ENCODE peak calls at places on chromosomes 2 and 18, in five cellular contexts. V is vagina, Z is prostate gland, H is A549, F is body of pancreas. J is an unnamed sample. For H3K4me1, the result is how much of the 10 kb centered on the place peaks cover.

GRCh38 chr2:173865976-173866857 is 99.0 kb downstream of the SP3 start:
- DNase-seq in H (no peak), Z (no peak), F (no peak), V (no peak), J (no peak)

GRCh38 chr2:64913357-64913869 is 75.8 kb upstream of the SLC1A4 start:
- DNase-seq in F (peak), Z (no peak), H (no peak), V (no peak), J (peak)

GRCh38 chr2:168431301-168432024 is 24.6 kb upstream of the CERS6 start:
- DNase-seq in F (no peak), H (no peak), Z (no peak), V (no peak), J (no peak)

GRCh38 chr2:95366514-95366913 is 36.0 kb upstream of the FAHD2A start:
- DNase-seq in V (no peak), F (no peak), Z (no peak), H (no peak), J (peak)

GRCh38 chr2:103179800-103180199 is 418.0 kb downstream of the TMEM182 start:
- DNase-seq in Z (no peak), V (no peak), H (no peak), F (peak), J (no peak)

GRCh38 chr2:219562049-219563020 is 9.0 kb downstream of the OBSL1 start:
- DNase-seq in V (no peak), Z (no peak), H (no peak), F (peak), J (no peak)

GRCh38 chr2:113227290-113227689 is 51.4 kb downstream of the PAX8 start:
- DNase-seq in F (no peak), V (no peak), H (no peak), Z (no peak), J (no peak)

GRCh38 chr2:62920070-62920469 is 130.6 kb upstream of the OTX1 start:
- DNase-seq in H (no peak), F (no peak), Z (no peak), V (no peak), J (no peak)

GRCh38 chr18:79950440-79951341 is 762 bp downstream of the SLC66A2 start:
- DNase-seq in V (no peak), Z (no peak), F (peak), H (peak), J (peak)

GRCh38 chr2:2187196-2187595 is 143.9 kb downstream of the MYT1L start:
- DNase-seq in F (no peak), V (peak), H (no peak), Z (no peak), J (no peak)

GRCh38 chr2:20235655-20236302 is 10.8 kb upstream of the SDC1 start:
- DNase-seq in F (no peak), V (no peak), H (no peak), Z (no peak), J (peak)

GRCh38 chr2:190849774-190850173 is 30.8 kb upstream of the GLS start:
- DNase-seq in Z (no peak), V (no peak), H (no peak), F (no peak), J (no peak)

GRCh38 chr18:31364190-31364589 is 12.4 kb upstream of the DSG4 start:
- DNase-seq in F (no peak), V (no peak), H (no peak), Z (no peak), J (no peak)

GRCh38 chr2:85888020-85888744 is 608 bp downstream of the ST3GAL5 start:
- DNase-seq in H (no peak), F (peak), V (no peak), Z (no peak), J (peak)

GRCh38 chr2:146661494-146662096 is 1183.2 kb upstream of the ACVR2A start:
- DNase-seq in Z (no peak), V (no peak), F (no peak), H (peak), J (no peak)

GRCh38 chr2:55138546-55139288 is 88.5 kb upstream of the RTN4 start:
- DNase-seq in V (no peak), F (no peak), H (no peak), Z (no peak), J (no peak)

GRCh38 chr2:150681120-150681796 is 193.8 kb upstream of the RND3 start:
- DNase-seq in H (no peak), F (no peak), Z (no peak), V (no peak), J (no peak)

GRCh38 chr2:58664523-58665155 is 423.5 kb upstream of the FANCL start:
- DNase-seq in F (no peak), H (no peak), V (no peak), Z (no peak), J (no peak)

GRCh38 chr2:191200910-191201309 is 44.3 kb upstream of the MYO1B start:
- DNase-seq in V (no peak), F (no peak), Z (no peak), H (no peak), J (no peak)

GRCh38 chr18:63949068-63949737 is at the start of gene HMSD:
- DNase-seq in V (no peak), H (peak), F (peak), Z (no peak), J (peak)

GRCh38 chr2:240209493-240209892 is 69.0 kb upstream of the OTOS start:
- DNase-seq in Z (no peak), F (no peak), H (no peak), V (no peak), J (no peak)

GRCh38 chr2:202965810-202966454 is 48.7 kb upstream of the NBEAL1 start:
- DNase-seq in H (peak), Z (no peak), F (no peak), V (no peak), J (no peak)

GRCh38 chr2:7572460-7572859 is 655.2 kb downstream of the RNF144A start:
- DNase-seq in H (no peak), Z (no peak), V (no peak), F (no peak), J (no peak)

GRCh38 chr18:25349926-25350560 is 1.9 kb downstream of the ZNF521 start:
- DNase-seq in H (no peak), Z (no peak), V (no peak), F (no peak), J (no peak)

GRCh38 chr2:74001781-74002514 is 17.2 kb downstream of the TET3 start:
- DNase-seq in F (no peak), V (no peak), Z (no peak), H (no peak), J (no peak)

GRCh38 chr2:74001121-74001520 is 16.4 kb downstream of the TET3 start:
- DNase-seq in Z (no peak), F (no peak), H (no peak), V (no peak), J (no peak)

GRCh38 chr2:74004212-74005182 is 19.8 kb downstream of the TET3 start:
- DNase-seq in H (no peak), F (no peak), V (no peak), Z (no peak), J (no peak)

GRCh38 chr2:74003494-74004211 is 18.9 kb downstream of the TET3 start:
- DNase-seq in F (no peak), V (no peak), Z (no peak), H (no peak), J (no peak)

DNA sequence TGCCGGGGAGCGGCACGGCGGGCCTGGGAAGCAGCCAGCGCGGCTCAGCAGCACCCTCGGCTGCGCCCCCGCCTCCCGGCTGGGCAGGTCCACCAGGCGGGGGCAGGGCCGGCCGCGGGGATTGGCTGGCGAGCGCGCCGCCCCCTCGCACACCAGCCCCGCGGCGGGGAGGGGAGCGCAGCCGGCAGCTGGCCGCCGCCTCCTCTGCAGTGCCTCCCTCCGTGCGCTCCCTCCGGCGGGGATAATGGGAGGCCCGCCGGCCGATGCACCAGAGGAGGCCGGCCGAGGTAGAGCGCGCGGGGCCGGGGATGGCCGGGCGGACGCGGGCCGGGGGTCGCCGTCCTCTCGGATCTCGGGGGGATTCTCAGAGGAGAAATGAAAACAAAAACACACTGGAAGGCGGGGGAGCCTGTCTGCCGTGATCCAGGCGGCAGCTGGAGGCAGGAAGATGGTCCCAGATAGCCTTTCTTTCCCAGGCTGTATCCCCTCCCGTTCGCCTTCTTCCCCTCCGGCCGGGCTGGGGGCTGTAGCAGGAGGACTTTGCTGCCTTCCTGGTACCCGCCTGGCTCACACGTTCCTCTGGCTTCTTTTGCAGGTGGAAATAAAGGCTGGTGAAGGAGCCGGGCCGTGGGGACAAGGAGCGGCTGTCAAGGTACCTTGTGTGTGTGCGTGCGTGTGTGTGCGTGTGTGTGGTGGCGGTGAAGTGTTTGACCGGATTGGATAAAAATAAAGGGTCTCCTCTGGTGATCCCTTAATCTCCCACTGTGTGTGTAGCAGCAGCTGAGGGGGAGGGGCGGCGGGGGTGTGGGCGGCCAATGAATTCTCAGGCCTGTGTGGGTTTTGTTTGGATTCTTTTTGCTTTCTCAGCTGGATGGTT is 18.0 kb downstream of the TET3 start:
- DNase-seq in Z (peak), V (no peak), F (peak), H (no peak), J (peak)
- TF ChIP-seq POLR2A in Z (peak), V (no peak), F (peak), H (no peak), J (peak)

GRCh38 chr2:105894327-105894944 is 149.7 kb downstream of the NCK2 start:
- DNase-seq in H (no peak), V (no peak), Z (no peak), F (no peak), J (no peak)

GRCh38 chr2:105893011-105893995 is 148.6 kb downstream of the NCK2 start:
- DNase-seq in H (no peak), Z (no peak), V (no peak), F (no peak), J (no peak)

GRCh38 chr2:105895995-105896764 is 151.5 kb downstream of the NCK2 start:
- DNase-seq in F (no peak), Z (no peak), V (no peak), H (no peak), J (no peak)

GRCh38 chr2:105890856-105891255 is 146.1 kb downstream of the NCK2 start:
- DNase-seq in H (no peak), F (no peak), Z (no peak), V (no peak), J (no peak)

GRCh38 chr2:105896765-105897163 is 152.1 kb downstream of the NCK2 start:
- DNase-seq in V (no peak), Z (no peak), H (no peak), F (no peak), J (no peak)
- H3K4me1 ChIP-seq in V (under half), Z (under half), H (under half), F (under half), J (under half)

DNA sequence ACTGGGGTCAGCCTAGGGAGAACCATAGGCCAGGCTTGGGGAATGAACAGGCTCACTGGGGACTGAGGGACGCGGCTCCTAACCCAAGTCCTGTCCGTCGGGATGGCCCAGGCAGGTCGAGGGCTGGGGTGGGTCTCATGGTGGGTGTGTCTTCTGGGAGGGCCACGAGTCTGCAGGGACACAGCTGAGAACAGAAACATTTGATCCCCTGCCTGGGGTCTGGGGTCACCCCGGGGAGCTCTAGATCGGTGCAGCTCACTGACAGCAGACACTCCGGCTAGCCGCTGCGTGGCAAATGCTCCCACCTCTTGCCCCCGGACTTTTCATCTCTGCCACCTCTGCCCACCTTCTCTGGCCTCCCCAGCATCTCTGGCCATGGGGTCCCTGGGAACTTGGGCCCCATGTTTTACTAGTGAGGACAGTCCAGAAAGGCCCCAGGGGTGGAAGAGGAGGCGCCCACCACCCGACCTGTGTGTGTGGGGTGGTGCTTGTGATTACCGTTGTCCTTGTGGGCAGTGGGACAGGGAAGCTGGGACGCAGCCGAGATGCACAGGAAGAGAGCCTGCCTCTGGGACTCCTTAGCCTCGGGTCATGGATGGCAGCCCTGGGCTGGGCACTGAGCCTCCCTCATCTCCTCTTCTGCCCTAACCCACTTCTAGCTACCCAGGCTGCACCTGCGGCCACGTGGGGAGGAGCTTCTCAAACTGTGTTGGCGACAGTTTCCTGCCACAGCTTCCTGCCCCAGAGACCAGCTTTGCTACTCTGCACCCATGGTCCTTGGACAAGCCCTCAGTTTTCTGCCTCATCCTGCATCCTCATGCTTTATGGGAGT is 4.9 kb downstream of the ZAP70 start:
- DNase-seq in H (no peak), V (no peak), F (no peak), Z (no peak), J (peak)
- TF ChIP-seq POLR2A in H (no peak), V (no peak), F (no peak), Z (no peak), J (no peak)

DNA sequence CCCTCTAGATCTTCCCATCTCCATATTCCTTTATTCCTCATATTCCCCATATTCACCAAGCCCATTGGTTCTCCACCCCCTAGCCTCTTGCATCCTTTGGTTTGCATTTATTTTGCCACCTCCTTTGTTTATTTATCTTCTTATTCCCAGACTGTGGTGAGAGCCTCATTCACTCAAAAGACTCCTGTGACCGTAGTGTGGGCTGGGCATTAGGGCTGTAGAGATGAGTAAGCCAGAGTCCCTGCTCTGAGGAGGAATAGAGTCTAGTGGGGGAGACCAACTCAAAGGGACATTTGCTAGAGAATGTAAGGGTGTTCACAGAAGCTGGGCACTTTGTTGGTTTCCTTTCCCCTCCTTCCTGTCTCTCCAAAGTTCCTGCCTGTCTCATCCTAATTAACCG is 8.3 kb downstream of the ATG16L1 start:
- DNase-seq in F (no peak), H (no peak), V (no peak), Z (no peak), J (no peak)
- H3K4me1 ChIP-seq in F (under half), H (under half), V (under half), Z (under half), J (under half)

DNA sequence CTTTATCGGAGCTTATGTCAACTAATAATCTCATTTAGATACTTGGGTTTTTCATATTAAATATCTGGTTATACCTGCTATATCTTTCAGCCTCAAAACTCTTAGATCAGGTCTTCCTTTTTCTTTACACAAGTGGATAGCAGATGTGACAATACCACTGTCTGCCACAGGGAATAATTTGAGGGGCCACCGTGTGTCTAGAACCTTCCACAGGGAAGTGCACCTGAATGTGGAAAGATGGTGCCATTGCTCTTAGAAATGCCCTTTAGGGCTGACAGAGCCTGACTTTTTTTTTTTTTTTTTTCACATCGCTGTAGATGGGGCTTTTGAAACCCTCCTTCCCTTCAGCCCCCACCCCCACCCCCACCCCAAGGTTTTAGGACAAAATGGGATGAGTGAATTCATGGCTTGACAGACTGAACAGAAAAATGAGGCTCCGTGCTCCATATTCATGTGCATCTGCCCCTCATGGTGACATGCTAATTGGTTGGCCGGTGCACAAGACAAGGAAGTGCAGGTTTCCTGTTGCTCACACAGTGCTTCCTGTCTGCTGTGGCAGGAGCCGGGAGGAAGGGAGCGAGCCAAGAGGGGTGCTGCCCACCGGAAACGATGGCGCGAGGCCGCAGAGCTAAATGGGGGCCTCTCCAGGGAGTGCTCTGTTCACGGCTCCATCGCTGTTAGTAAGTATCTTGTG is 246.0 kb downstream of the LDLRAD4 start:
- DNase-seq in V (no peak), F (peak), Z (no peak), H (no peak), J (peak)
- TF ChIP-seq POLR2A in V (no peak), F (no peak), Z (no peak), H (no peak), J (no peak)

GRCh38 chr2:176157499-176158305 is 595 bp downstream of the HOXD3 start:
- DNase-seq in H (no peak), Z (no peak), F (no peak), V (no peak), J (no peak)

GRCh38 chr2:176158855-176159677 is 2.0 kb downstream of the HOXD3 start:
- DNase-seq in Z (no peak), F (no peak), H (no peak), V (no peak), J (no peak)

GRCh38 chr2:176159678-176160250 is 2.7 kb downstream of the HOXD3 start:
- DNase-seq in F (no peak), Z (no peak), H (no peak), V (no peak), J (no peak)

GRCh38 chr2:176156959-176157498 is at the start of gene HOXD3:
- DNase-seq in F (no peak), H (no peak), V (no peak), Z (no peak), J (no peak)

DNA sequence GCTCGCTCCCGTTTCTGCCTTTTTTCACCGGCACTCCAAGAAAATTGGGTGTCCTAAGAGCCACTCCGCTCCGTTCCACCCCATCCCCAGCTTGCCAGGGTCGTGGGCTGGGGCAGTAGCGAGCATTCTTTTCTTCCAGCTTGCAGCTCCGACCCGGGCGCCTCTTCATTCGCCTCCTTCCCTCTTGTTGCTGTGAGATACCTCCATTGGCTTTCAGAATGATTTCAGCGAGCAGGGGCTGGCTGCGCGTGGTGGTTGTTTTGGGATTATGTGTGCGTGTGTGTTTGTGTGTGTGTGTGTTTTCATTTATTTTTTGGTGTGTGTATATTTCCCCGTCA is 1.2 kb downstream of the HOXD3 start:
- DNase-seq in V (no peak), F (no peak), Z (no peak), H (no peak), J (no peak)
- H3K4me1 ChIP-seq in V (under half), F (under half), Z (under half), H (under half), J (under half)

GRCh38 chr2:213015387-213016165 is 135.8 kb downstream of the IKZF2 start:
- DNase-seq in V (no peak), H (no peak), F (no peak), Z (no peak), J (no peak)

GRCh38 chr2:213011505-213011904 is 139.9 kb downstream of the IKZF2 start:
- DNase-seq in V (no peak), F (no peak), H (no peak), Z (no peak), J (no peak)

GRCh38 chr2:213013979-213014378 is 137.4 kb downstream of the IKZF2 start:
- DNase-seq in H (no peak), Z (no peak), F (no peak), V (no peak), J (no peak)

GRCh38 chr2:213007290-213007838 is 144.0 kb downstream of the IKZF2 start:
- DNase-seq in V (no peak), F (no peak), Z (no peak), H (no peak), J (no peak)

DNA sequence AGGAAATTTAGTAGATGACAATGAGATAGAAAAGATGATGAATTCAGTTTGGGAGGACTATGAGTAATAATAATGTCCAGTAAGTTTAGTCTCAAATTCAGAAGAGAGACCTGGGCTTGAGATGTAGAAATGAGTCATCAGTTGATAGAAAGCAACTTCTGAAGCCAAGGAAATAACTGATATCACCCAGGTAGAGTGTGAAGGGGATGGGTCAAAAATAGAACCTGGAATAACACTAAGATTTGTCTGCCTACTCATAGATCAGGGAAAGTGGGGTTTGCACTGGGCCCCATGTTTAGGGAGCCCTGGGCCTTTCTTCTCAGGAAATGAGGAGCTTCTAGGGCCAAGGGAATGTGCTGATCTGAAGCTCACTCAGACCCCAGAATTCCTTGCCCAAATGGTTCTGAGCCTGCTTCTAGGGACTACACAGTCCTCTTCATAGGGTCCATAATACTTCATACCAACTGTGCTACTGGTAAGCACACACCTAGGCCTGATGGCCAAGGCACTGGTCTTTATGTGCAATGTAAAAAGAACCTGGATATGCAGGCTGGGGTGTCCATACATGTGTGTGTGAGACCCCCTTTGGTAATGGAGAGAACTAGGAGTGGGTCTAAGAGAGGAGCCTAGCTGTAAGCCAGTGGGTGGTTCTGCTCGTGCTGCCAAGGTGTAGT is 141.2 kb downstream of the IKZF2 start:
- DNase-seq in V (no peak), F (no peak), Z (no peak), H (no peak), J (no peak)
- TF ChIP-seq POLR2A in V (no peak), F (no peak), Z (no peak), H (no peak), J (no peak)

J was measured in Peyer's patch.